ENCODE peak calls at places on chromosome 3, in seven cellular contexts. J is hepatocyte, T is endothelial cell, X is psoas muscle, F is fibroblast of lung, S is AG04449, E is foreskin fibroblast. P is an unnamed sample.

GRCh38 chr3:36991147-36991546 is 1.8 kb downstream of the EPM2AIP1 start:
- DNase-seq in J (no peak), T (no peak), X (no peak), F (no peak), S (no peak), E (no peak), P (no peak)

GRCh38 chr3:62587579-62588031 is 214.3 kb upstream of the FEZF2 start:
- DNase-seq in J (peak), T (no peak), X (no peak), F (peak), S (peak), E (peak), P (no peak)

GRCh38 chr3:172107403-172107802 is 68.0 kb downstream of the FNDC3B start:
- DNase-seq in J (no peak), T (no peak), X (no peak), F (no peak), S (no peak), E (peak), P (no peak)

GRCh38 chr3:81868597-81868996 is 107.2 kb upstream of the GBE1 start:
- DNase-seq in J (no peak), T (no peak), X (no peak), F (no peak), S (no peak), E (no peak), P (no peak)

GRCh38 chr3:105518806-105519418 is 152.2 kb downstream of the ALCAM start:
- DNase-seq in J (peak), T (peak), X (no peak), F (peak), S (no peak), E (peak), P (no peak)

GRCh38 chr3:124361566-124361965 is 368.7 kb upstream of the UMPS start:
- DNase-seq in J (no peak), T (no peak), X (no peak), F (no peak), S (no peak), E (no peak), P (no peak)

GRCh38 chr3:54862526-54862925 is 65.3 kb downstream of the LRTM1 start:
- DNase-seq in J (no peak), T (no peak), X (no peak), F (no peak), S (no peak), E (no peak), P (no peak)

GRCh38 chr3:136106101-136106500 is 90.0 kb downstream of the MSL2 start:
- DNase-seq in J (no peak), T (no peak), X (no peak), F (no peak), S (no peak), E (no peak), P (no peak)

GRCh38 chr3:126081618-126082333 is 2.1 kb downstream of the SLC41A3 start:
- DNase-seq in J (no peak), T (no peak), X (peak), F (peak), S (no peak), E (peak), P (no peak)
- TF ChIP-seq CTCF in J (no peak), T (peak), X (peak), F (peak), S (peak), E (peak), P (no peak)

GRCh38 chr3:95752199-95752598 is 1062.2 kb upstream of the EPHA6 start:
- DNase-seq in J (no peak), T (no peak), X (no peak), F (no peak), S (no peak), E (no peak), P (no peak)
- TF ChIP-seq CTCF in J (no peak), T (no peak), X (no peak), F (no peak), S (no peak), E (no peak), P (no peak)

DNA sequence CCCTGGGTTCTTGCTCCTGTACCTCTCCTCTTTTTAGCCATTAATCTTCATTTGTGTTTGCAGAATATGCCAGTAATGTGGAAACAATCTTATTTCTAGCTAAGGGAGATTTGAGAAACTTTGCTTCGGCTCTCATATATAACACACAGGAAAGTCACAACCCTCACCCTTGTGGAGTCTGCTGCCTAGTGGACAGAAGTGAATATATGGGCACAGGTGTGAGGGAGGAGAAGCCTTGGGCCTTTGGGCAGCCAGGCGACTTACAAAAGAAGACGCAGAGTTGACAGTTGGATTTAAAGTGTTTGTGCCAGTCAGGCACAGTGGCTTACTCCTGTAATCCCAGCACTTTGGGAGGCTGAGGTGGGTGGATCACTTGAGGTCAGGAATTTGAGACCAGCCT is 181.8 kb upstream of the TBL1XR1 start:
- DNase-seq in J (no peak), T (no peak), X (no peak), F (no peak), S (no peak), E (no peak), P (no peak)
- TF ChIP-seq CTCF in J (no peak), T (no peak), X (no peak), F (no peak), S (no peak), E (no peak), P (no peak)

GRCh38 chr3:152961323-152961722 is 126.4 kb downstream of the P2RY1 start:
- DNase-seq in J (peak), T (peak), X (no peak), F (peak), S (no peak), E (peak), P (no peak)
- TF ChIP-seq CTCF in J (peak), T (peak), X (peak), F (peak), S (no peak), E (peak), P (peak)

P was measured in D721Med.